ENCODE peak calls at places on chromosomes 7 and 10, in five cellular contexts. One of them, this sample, is unnamed.

GRCh38 chr7:99362801-99363200 is 11.7 kb upstream of the ARPC1B start:
- DNase-seq in Calu3: no peak
- DNase-seq in activated CD8-positive, alpha-beta T cell treated with anti-CD3 and anti-CD28 coated beads for 36 hours: no peak
- DNase-seq in heart left ventricle: no peak
- DNase-seq in brain microvascular endothelial cell: peak
- DNase-seq in this sample: no peak

GRCh38 chr10:117541909-117542705 is 439 bp upstream of the EMX2 start:
- DNase-seq in Calu3: no peak
- DNase-seq in heart left ventricle: no peak
- DNase-seq in activated CD8-positive, alpha-beta T cell treated with anti-CD3 and anti-CD28 coated beads for 36 hours: peak
- DNase-seq in brain microvascular endothelial cell: peak
- DNase-seq in this sample: no peak

GRCh38 chr10:107971973-107972372 is 807.5 kb upstream of the SORCS1 start:
- DNase-seq in activated CD8-positive, alpha-beta T cell treated with anti-CD3 and anti-CD28 coated beads for 36 hours: no peak
- DNase-seq in heart left ventricle: no peak
- DNase-seq in brain microvascular endothelial cell: no peak
- DNase-seq in Calu3: no peak
- DNase-seq in this sample: no peak

GRCh38 chr7:149297034-149297755 is 35.2 kb downstream of the ZNF783 start:
- DNase-seq in brain microvascular endothelial cell: no peak
- DNase-seq in Calu3: no peak
- DNase-seq in activated CD8-positive, alpha-beta T cell treated with anti-CD3 and anti-CD28 coated beads for 36 hours: no peak
- DNase-seq in heart left ventricle: no peak
- DNase-seq in this sample: no peak

GRCh38 chr7:100215895-100216294 is 3.9 kb upstream of the PVRIG start:
- DNase-seq in activated CD8-positive, alpha-beta T cell treated with anti-CD3 and anti-CD28 coated beads for 36 hours: no peak
- DNase-seq in Calu3: no peak
- DNase-seq in brain microvascular endothelial cell: no peak
- DNase-seq in heart left ventricle: peak
- DNase-seq in this sample: no peak

GRCh38 chr10:104735036-104735435 is 93.9 kb downstream of the SORCS3 start:
- DNase-seq in activated CD8-positive, alpha-beta T cell treated with anti-CD3 and anti-CD28 coated beads for 36 hours: no peak
- DNase-seq in heart left ventricle: no peak
- DNase-seq in brain microvascular endothelial cell: no peak
- DNase-seq in Calu3: no peak
- DNase-seq in this sample: no peak

GRCh38 chr7:94417261-94417660 is 22.6 kb downstream of the COL1A2 start:
- DNase-seq in brain microvascular endothelial cell: no peak
- DNase-seq in activated CD8-positive, alpha-beta T cell treated with anti-CD3 and anti-CD28 coated beads for 36 hours: no peak
- DNase-seq in Calu3: no peak
- DNase-seq in heart left ventricle: no peak
- DNase-seq in this sample: no peak

GRCh38 chr7:6160191-6160623 is 112.2 kb downstream of the CYTH3 start:
- DNase-seq in heart left ventricle: peak
- DNase-seq in activated CD8-positive, alpha-beta T cell treated with anti-CD3 and anti-CD28 coated beads for 36 hours: no peak
- DNase-seq in brain microvascular endothelial cell: peak
- DNase-seq in Calu3: peak
- DNase-seq in this sample: no peak

GRCh38 chr10:102409604-102410426 is 8.8 kb downstream of the PSD start:
- DNase-seq in activated CD8-positive, alpha-beta T cell treated with anti-CD3 and anti-CD28 coated beads for 36 hours: peak
- DNase-seq in heart left ventricle: no peak
- DNase-seq in brain microvascular endothelial cell: no peak
- DNase-seq in Calu3: no peak
- DNase-seq in this sample: no peak

GRCh38 chr10:92164024-92164423 is 126.9 kb downstream of the CPEB3 start:
- DNase-seq in heart left ventricle: no peak
- DNase-seq in activated CD8-positive, alpha-beta T cell treated with anti-CD3 and anti-CD28 coated beads for 36 hours: no peak
- DNase-seq in brain microvascular endothelial cell: no peak
- DNase-seq in Calu3: no peak
- DNase-seq in this sample: no peak

GRCh38 chr7:12907774-12908173 is 220.3 kb downstream of the ARL4A start:
- DNase-seq in Calu3: no peak
- DNase-seq in heart left ventricle: no peak
- DNase-seq in brain microvascular endothelial cell: no peak
- DNase-seq in activated CD8-positive, alpha-beta T cell treated with anti-CD3 and anti-CD28 coated beads for 36 hours: no peak
- DNase-seq in this sample: no peak

GRCh38 chr7:1100386-1100785 is 12.5 kb downstream of the GPER1 start:
- DNase-seq in heart left ventricle: no peak
- DNase-seq in activated CD8-positive, alpha-beta T cell treated with anti-CD3 and anti-CD28 coated beads for 36 hours: no peak
- DNase-seq in Calu3: no peak
- DNase-seq in brain microvascular endothelial cell: no peak
- DNase-seq in this sample: no peak

GRCh38 chr7:99409192-99409572 is 413 bp downstream of the BUD31 start:
- DNase-seq in activated CD8-positive, alpha-beta T cell treated with anti-CD3 and anti-CD28 coated beads for 36 hours: no peak
- DNase-seq in heart left ventricle: no peak
- DNase-seq in Calu3: no peak
- DNase-seq in brain microvascular endothelial cell: no peak
- DNase-seq in this sample: no peak

GRCh38 chr7:123285076-123285700 is 85.4 kb upstream of the SLC13A1 start:
- DNase-seq in brain microvascular endothelial cell: no peak
- DNase-seq in activated CD8-positive, alpha-beta T cell treated with anti-CD3 and anti-CD28 coated beads for 36 hours: no peak
- DNase-seq in Calu3: no peak
- DNase-seq in heart left ventricle: no peak
- DNase-seq in this sample: no peak

GRCh38 chr10:21315321-21316220 is 209.9 kb downstream of the SKIDA1 start:
- DNase-seq in heart left ventricle: peak
- DNase-seq in activated CD8-positive, alpha-beta T cell treated with anti-CD3 and anti-CD28 coated beads for 36 hours: no peak
- DNase-seq in Calu3: peak
- DNase-seq in brain microvascular endothelial cell: peak
- DNase-seq in this sample: no peak

GRCh38 chr10:75717126-75717916 is 285.9 kb downstream of the LRMDA start:
- DNase-seq in activated CD8-positive, alpha-beta T cell treated with anti-CD3 and anti-CD28 coated beads for 36 hours: no peak
- DNase-seq in Calu3: no peak
- DNase-seq in heart left ventricle: no peak
- DNase-seq in brain microvascular endothelial cell: no peak
- DNase-seq in this sample: no peak

GRCh38 chr7:141946874-141947273 is at the start of gene CLEC5A:
- DNase-seq in activated CD8-positive, alpha-beta T cell treated with anti-CD3 and anti-CD28 coated beads for 36 hours: no peak
- DNase-seq in brain microvascular endothelial cell: no peak
- DNase-seq in heart left ventricle: no peak
- DNase-seq in Calu3: no peak
- DNase-seq in this sample: no peak

GRCh38 chr10:24762966-24763623 is 39.4 kb upstream of the ARHGAP21 start:
- DNase-seq in Calu3: peak
- DNase-seq in heart left ventricle: no peak
- DNase-seq in activated CD8-positive, alpha-beta T cell treated with anti-CD3 and anti-CD28 coated beads for 36 hours: no peak
- DNase-seq in brain microvascular endothelial cell: peak
- DNase-seq in this sample: no peak

GRCh38 chr10:88122571-88122970 is 259.1 kb downstream of the PTEN start:
- DNase-seq in Calu3: no peak
- DNase-seq in brain microvascular endothelial cell: no peak
- DNase-seq in heart left ventricle: no peak
- DNase-seq in activated CD8-positive, alpha-beta T cell treated with anti-CD3 and anti-CD28 coated beads for 36 hours: no peak
- DNase-seq in this sample: no peak

GRCh38 chr7:155878674-155879073 is 66.4 kb upstream of the SHH start:
- DNase-seq in activated CD8-positive, alpha-beta T cell treated with anti-CD3 and anti-CD28 coated beads for 36 hours: no peak
- DNase-seq in Calu3: no peak
- DNase-seq in brain microvascular endothelial cell: no peak
- DNase-seq in heart left ventricle: no peak
- DNase-seq in this sample: no peak

GRCh38 chr10:119466655-119467054 is 75.9 kb downstream of the RGS10 start:
- DNase-seq in activated CD8-positive, alpha-beta T cell treated with anti-CD3 and anti-CD28 coated beads for 36 hours: peak
- DNase-seq in heart left ventricle: no peak
- DNase-seq in Calu3: peak
- DNase-seq in brain microvascular endothelial cell: no peak
- DNase-seq in this sample: peak

GRCh38 chr7:74495112-74495880 is 41.6 kb downstream of the GTF2IRD1 start:
- DNase-seq in activated CD8-positive, alpha-beta T cell treated with anti-CD3 and anti-CD28 coated beads for 36 hours: no peak
- DNase-seq in brain microvascular endothelial cell: no peak
- DNase-seq in heart left ventricle: peak
- DNase-seq in Calu3: no peak
- DNase-seq in this sample: no peak

GRCh38 chr7:1856966-1857441 is 186.9 kb downstream of the ELFN1 start:
- DNase-seq in heart left ventricle: peak
- DNase-seq in Calu3: no peak
- DNase-seq in brain microvascular endothelial cell: no peak
- DNase-seq in activated CD8-positive, alpha-beta T cell treated with anti-CD3 and anti-CD28 coated beads for 36 hours: no peak
- DNase-seq in this sample: no peak

GRCh38 chr10:125006921-125007391 is 65.0 kb downstream of the ZRANB1 start:
- DNase-seq in activated CD8-positive, alpha-beta T cell treated with anti-CD3 and anti-CD28 coated beads for 36 hours: no peak
- DNase-seq in Calu3: no peak
- DNase-seq in brain microvascular endothelial cell: no peak
- DNase-seq in heart left ventricle: no peak
- DNase-seq in this sample: no peak

GRCh38 chr7:54663186-54663585 is 95.8 kb downstream of the SEC61G start:
- DNase-seq in brain microvascular endothelial cell: no peak
- DNase-seq in activated CD8-positive, alpha-beta T cell treated with anti-CD3 and anti-CD28 coated beads for 36 hours: no peak
- DNase-seq in heart left ventricle: no peak
- DNase-seq in Calu3: no peak
- DNase-seq in this sample: no peak

GRCh38 chr7:148572067-148572522 is 18.5 kb upstream of the C7orf33 start:
- DNase-seq in heart left ventricle: no peak
- DNase-seq in Calu3: no peak
- DNase-seq in activated CD8-positive, alpha-beta T cell treated with anti-CD3 and anti-CD28 coated beads for 36 hours: no peak
- DNase-seq in brain microvascular endothelial cell: no peak
- DNase-seq in this sample: no peak

GRCh38 chr10:17984056-17984455 is 32.3 kb downstream of the SLC39A12 start:
- DNase-seq in brain microvascular endothelial cell: no peak
- DNase-seq in heart left ventricle: no peak
- DNase-seq in Calu3: no peak
- DNase-seq in activated CD8-positive, alpha-beta T cell treated with anti-CD3 and anti-CD28 coated beads for 36 hours: no peak
- DNase-seq in this sample: no peak

GRCh38 chr7:98686466-98687080 is 69.5 kb downstream of the NPTX2 start:
- DNase-seq in heart left ventricle: no peak
- DNase-seq in brain microvascular endothelial cell: no peak
- DNase-seq in activated CD8-positive, alpha-beta T cell treated with anti-CD3 and anti-CD28 coated beads for 36 hours: no peak
- DNase-seq in Calu3: no peak
- DNase-seq in this sample: no peak

GRCh38 chr7:150740053-150740452 is 2.8 kb downstream of the GIMAP5 start:
- DNase-seq in activated CD8-positive, alpha-beta T cell treated with anti-CD3 and anti-CD28 coated beads for 36 hours: peak
- DNase-seq in heart left ventricle: no peak
- DNase-seq in brain microvascular endothelial cell: no peak
- DNase-seq in Calu3: no peak
- DNase-seq in this sample: no peak

GRCh38 chr7:101146-101545 is 91.2 kb upstream of the FAM20C start:
- DNase-seq in activated CD8-positive, alpha-beta T cell treated with anti-CD3 and anti-CD28 coated beads for 36 hours: no peak
- DNase-seq in brain microvascular endothelial cell: no peak
- DNase-seq in Calu3: no peak
- DNase-seq in heart left ventricle: no peak
- DNase-seq in this sample: no peak

GRCh38 chr7:2387897-2388636 is 15.3 kb upstream of the CHST12 start:
- DNase-seq in brain microvascular endothelial cell: no peak
- DNase-seq in heart left ventricle: peak
- DNase-seq in activated CD8-positive, alpha-beta T cell treated with anti-CD3 and anti-CD28 coated beads for 36 hours: no peak
- DNase-seq in Calu3: no peak
- DNase-seq in this sample: no peak

GRCh38 chr10:77925795-77926565 is 575 bp downstream of the DLG5 start:
- DNase-seq in activated CD8-positive, alpha-beta T cell treated with anti-CD3 and anti-CD28 coated beads for 36 hours: peak
- DNase-seq in heart left ventricle: peak
- DNase-seq in brain microvascular endothelial cell: no peak
- DNase-seq in Calu3: peak
- DNase-seq in this sample: peak

GRCh38 chr10:44978570-44979280 is at the start of gene DEPP1:
- DNase-seq in activated CD8-positive, alpha-beta T cell treated with anti-CD3 and anti-CD28 coated beads for 36 hours: peak
- DNase-seq in heart left ventricle: peak
- DNase-seq in Calu3: peak
- DNase-seq in brain microvascular endothelial cell: peak
- DNase-seq in this sample: no peak

GRCh38 chr7:159024280-159024951 is 120.3 kb downstream of the VIPR2 start:
- DNase-seq in brain microvascular endothelial cell: no peak
- DNase-seq in heart left ventricle: no peak
- DNase-seq in activated CD8-positive, alpha-beta T cell treated with anti-CD3 and anti-CD28 coated beads for 36 hours: no peak
- DNase-seq in Calu3: no peak
- DNase-seq in this sample: no peak
- TF ChIP-seq CTCF in brain microvascular endothelial cell: no peak
- TF ChIP-seq CTCF in heart left ventricle: no peak
- TF ChIP-seq CTCF in activated CD8-positive, alpha-beta T cell treated with anti-CD3 and anti-CD28 coated beads for 36 hours: no peak
- TF ChIP-seq CTCF in Calu3: no peak
- TF ChIP-seq CTCF in this sample: no peak

DNA sequence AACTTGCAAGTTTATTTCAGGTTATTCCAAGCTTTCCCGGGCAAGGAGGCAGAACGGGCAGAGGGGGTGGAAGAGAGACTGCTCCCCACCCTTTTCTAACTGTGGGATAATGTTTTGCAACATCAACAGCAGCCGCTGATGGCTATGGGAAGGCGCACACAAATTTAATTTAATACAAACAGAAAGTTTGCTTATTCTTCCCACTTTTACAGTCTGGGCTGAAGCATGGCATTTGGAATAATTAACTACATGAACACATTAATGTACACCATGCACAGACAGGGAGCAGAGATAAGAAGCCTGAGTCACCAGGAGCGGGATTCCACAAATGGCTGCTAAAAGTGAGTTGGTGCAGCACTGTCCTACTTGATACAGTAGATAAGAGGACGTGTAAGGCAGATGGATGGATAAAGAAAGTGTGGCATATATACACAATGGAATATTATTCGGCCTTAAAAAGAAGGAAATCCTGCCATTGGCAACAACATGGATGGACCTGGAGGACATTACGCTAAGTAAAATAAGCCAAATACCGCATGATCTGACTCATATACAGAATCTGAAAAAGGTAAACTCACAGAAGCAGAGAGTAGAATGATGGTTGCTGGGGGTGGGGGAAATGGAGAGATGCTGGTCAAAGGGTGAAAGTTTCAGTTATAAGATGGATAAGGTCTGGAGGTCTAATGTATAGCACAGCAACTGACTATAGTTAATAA is 36.5 kb downstream of the AFAP1L2 start:
- DNase-seq in brain microvascular endothelial cell: peak
- DNase-seq in activated CD8-positive, alpha-beta T cell treated with anti-CD3 and anti-CD28 coated beads for 36 hours: no peak
- DNase-seq in Calu3: no peak
- DNase-seq in heart left ventricle: no peak
- DNase-seq in this sample: no peak
- TF ChIP-seq CTCF in brain microvascular endothelial cell: no peak
- TF ChIP-seq CTCF in activated CD8-positive, alpha-beta T cell treated with anti-CD3 and anti-CD28 coated beads for 36 hours: no peak
- TF ChIP-seq CTCF in Calu3: no peak
- TF ChIP-seq CTCF in heart left ventricle: no peak
- TF ChIP-seq CTCF in this sample: no peak

DNA sequence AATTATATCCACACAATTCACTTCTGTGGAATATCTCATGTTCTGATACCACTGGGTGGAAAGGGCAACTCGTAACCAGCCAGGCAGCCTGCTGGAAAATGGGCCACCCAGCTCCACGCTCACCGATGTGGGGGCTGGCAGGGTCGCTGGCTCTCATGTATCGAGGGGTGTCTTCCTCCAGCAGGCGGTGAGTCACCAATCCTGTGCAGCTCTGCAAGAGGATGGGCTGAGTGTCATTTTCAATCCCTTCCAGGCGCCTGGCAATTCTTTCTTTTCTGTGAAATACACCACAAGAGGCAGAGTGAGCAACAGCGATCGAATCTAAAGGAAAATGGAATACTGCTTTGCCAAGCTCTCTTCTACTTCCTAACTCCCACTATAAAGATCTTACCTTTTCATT is 80.1 kb downstream of the SVIL start:
- DNase-seq in brain microvascular endothelial cell: peak
- DNase-seq in activated CD8-positive, alpha-beta T cell treated with anti-CD3 and anti-CD28 coated beads for 36 hours: peak
- DNase-seq in Calu3: no peak
- DNase-seq in heart left ventricle: no peak
- DNase-seq in this sample: no peak
- TF ChIP-seq CTCF in brain microvascular endothelial cell: peak
- TF ChIP-seq CTCF in activated CD8-positive, alpha-beta T cell treated with anti-CD3 and anti-CD28 coated beads for 36 hours: no peak
- TF ChIP-seq CTCF in Calu3: no peak
- TF ChIP-seq CTCF in heart left ventricle: no peak
- TF ChIP-seq CTCF in this sample: no peak

GRCh38 chr10:55668326-55668922 is 692.6 kb downstream of the ZWINT start:
- DNase-seq in heart left ventricle: no peak
- DNase-seq in activated CD8-positive, alpha-beta T cell treated with anti-CD3 and anti-CD28 coated beads for 36 hours: no peak
- DNase-seq in Calu3: peak
- DNase-seq in brain microvascular endothelial cell: no peak
- DNase-seq in this sample: no peak
- TF ChIP-seq CTCF in heart left ventricle: no peak
- TF ChIP-seq CTCF in activated CD8-positive, alpha-beta T cell treated with anti-CD3 and anti-CD28 coated beads for 36 hours: no peak
- TF ChIP-seq CTCF in Calu3: no peak
- TF ChIP-seq CTCF in brain microvascular endothelial cell: peak
- TF ChIP-seq CTCF in this sample: no peak

This sample was measured in natural killer cell.